ENCODE peak calls at places on chromosomes 6 and 20, in five cellular contexts. J is ovary, T is WTC11, A is Calu3, W is hippocampal formation. E is an unnamed sample.

GRCh38 chr6:82365011-82365751 is 1.6 kb downstream of the TPBG start:
- DNase-seq in J (no peak), T (peak; percentile 56), A (peak; percentile 59), W (no peak), E (peak; percentile 43)

GRCh38 chr6:81562169-81562568 is 190.3 kb downstream of the TENT5A start:
- DNase-seq in J (no peak), T (no peak), A (peak; percentile 16), W (no peak), E (peak; percentile 40)

GRCh38 chr6:28977351-28978136 is 27.6 kb downstream of the ZNF311 start:
- DNase-seq in J (no peak), T (peak; percentile 47), A (no peak), W (no peak), E (no peak)

GRCh38 chr20:22586645-22587310 is 2.4 kb upstream of the FOXA2 start:
- DNase-seq in J (no peak), T (peak; percentile 83), A (peak; percentile 51), W (no peak), E (peak; percentile 85)

GRCh38 chr6:131281471-131282270 is 146.4 kb downstream of the AKAP7 start:
- DNase-seq in J (no peak), T (peak; percentile 59), A (no peak), W (peak; percentile 70), E (no peak)

GRCh38 chr20:24451428-24451827 is 18.0 kb upstream of the SYNDIG1 start:
- DNase-seq in J (no peak), T (no peak), A (no peak), W (no peak), E (no peak)

GRCh38 chr6:169145476-169145875 is 108.2 kb downstream of the THBS2 start:
- DNase-seq in J (no peak), T (no peak), A (no peak), W (no peak), E (no peak)

GRCh38 chr6:167119680-167120556 is 3.0 kb upstream of the CCR6 start:
- DNase-seq in J (no peak), T (no peak), A (no peak), W (no peak), E (peak; percentile 70)

GRCh38 chr6:20708367-20709124 is 174.3 kb downstream of the CDKAL1 start:
- DNase-seq in J (no peak), T (no peak), A (no peak), W (no peak), E (no peak)

GRCh38 chr6:168874637-168875036 is 379.0 kb downstream of the THBS2 start:
- DNase-seq in J (no peak), T (no peak), A (no peak), W (no peak), E (no peak)

GRCh38 chr20:16078172-16078898 is 494.9 kb downstream of the KIF16B start:
- DNase-seq in J (no peak), T (no peak), A (no peak), W (no peak), E (no peak)

GRCh38 chr20:3165473-3166337 is 6.0 kb upstream of the FASTKD5 start:
- DNase-seq in J (peak; percentile 53), T (no peak), A (no peak), W (no peak), E (no peak)

GRCh38 chr20:60100780-60101179 is 142.6 kb downstream of the CDH26 start:
- DNase-seq in J (no peak), T (no peak), A (no peak), W (no peak), E (no peak)

GRCh38 chr20:15992564-15992963 is 580.7 kb downstream of the KIF16B start:
- DNase-seq in J (no peak), T (no peak), A (no peak), W (no peak), E (no peak)

GRCh38 chr6:168880271-168880670 is 373.4 kb downstream of the THBS2 start:
- DNase-seq in J (no peak), T (no peak), A (no peak), W (no peak), E (no peak)

GRCh38 chr6:15987569-15987968 is 141.3 kb upstream of the MYLIP start:
- DNase-seq in J (no peak), T (no peak), A (no peak), W (no peak), E (no peak)